ENCODE peak calls at places on chromosomes 5 and 9, in eight cellular contexts. Q is effector memory CD4-positive, alpha-beta T cell; R is GM13976; Z is Calu3; T is stimulated activated CD4-positive, alpha-beta T cell treated with anti-CD3 and anti-CD28 coated beads, Interleukin-12 subunit alpha, Interleukin-12 subunit beta, amount 100 ng/mL, for 48 hours; W is mesothelial cell of epicardium; P is fibroblast of the aortic adventitia; M is GM23338. Y is an unnamed sample.

GRCh38 chr5:23419115-23419514 is 88.3 kb upstream of the PRDM9 start:
- DNase-seq in Q (no peak), R (no peak), Z (no peak), T (no peak), W (no peak), P (no peak), M (peak; percentile 57), Y (peak; percentile 8)

GRCh38 chr5:34691326-34691725 is 35.2 kb downstream of the RAI14 start:
- DNase-seq in Q (no peak), R (no peak), Z (no peak), T (no peak), W (no peak), P (peak; percentile 82), M (no peak), Y (no peak)

GRCh38 chr9:127780126-127780885 is 1.8 kb upstream of the SH2D3C start:
- DNase-seq in Q (no peak), R (no peak), Z (no peak), T (no peak), W (no peak), P (no peak), M (no peak), Y (peak; percentile 56)

GRCh38 chr5:95439801-95440493 is 48.8 kb downstream of the FAM81B start:
- DNase-seq in Q (no peak), R (no peak), Z (no peak), T (no peak), W (no peak), P (no peak), M (peak; percentile 56), Y (no peak)

GRCh38 chr9:70043689-70044449 is at the start of gene MAMDC2:
- DNase-seq in Q (no peak), R (no peak), Z (peak; percentile 14), T (no peak), W (peak; percentile 31), P (peak; percentile 23), M (peak; percentile 73), Y (peak; percentile 82)

GRCh38 chr5:68026092-68026910 is 189.3 kb upstream of the PIK3R1 start:
- DNase-seq in Q (no peak), R (no peak), Z (no peak), T (no peak), W (no peak), P (no peak), M (peak; percentile 14), Y (no peak)

GRCh38 chr5:179825655-179826182 is 5.0 kb downstream of the SQSTM1 start:
- DNase-seq in Q (no peak), R (no peak), Z (no peak), T (no peak), W (no peak), P (peak; percentile 36), M (no peak), Y (peak; percentile 44)

GRCh38 chr5:83856898-83857297 is 136.2 kb upstream of the HAPLN1 start:
- DNase-seq in Q (no peak), R (no peak), Z (no peak), T (no peak), W (no peak), P (peak; percentile 41), M (no peak), Y (no peak)

GRCh38 chr9:73411494-73411893 is 259.8 kb downstream of the ANXA1 start:
- DNase-seq in Q (no peak), R (no peak), Z (no peak), T (no peak), W (no peak), P (no peak), M (peak; percentile 7), Y (no peak)

GRCh38 chr5:131386124-131386523 is 122.3 kb downstream of the CDC42SE2 start:
- DNase-seq in Q (no peak), R (no peak), Z (no peak), T (no peak), W (no peak), P (no peak), M (no peak), Y (no peak)

GRCh38 chr9:33044677-33045282 is 19.7 kb downstream of the DNAJA1 start:
- DNase-seq in Q (no peak), R (no peak), Z (peak; percentile 41), T (no peak), W (no peak), P (no peak), M (peak; percentile 81), Y (peak; percentile 79)

GRCh38 chr9:214488-215448 is at the start of gene DOCK8:
- DNase-seq in Q (peak; percentile 7), R (peak; percentile 86), Z (peak; percentile 64), T (peak; percentile 8), W (peak; percentile 49), P (no peak), M (peak; percentile 87), Y (peak; percentile 88)

GRCh38 chr9:135819905-135820304 is 87.4 kb downstream of the CAMSAP1 start:
- DNase-seq in Q (no peak), R (no peak), Z (no peak), T (no peak), W (no peak), P (no peak), M (peak; percentile 59), Y (peak; percentile 81)

GRCh38 chr5:56985941-56986630 is 34.2 kb upstream of the MIER3 start:
- DNase-seq in Q (no peak), R (no peak), Z (no peak), T (no peak), W (no peak), P (no peak), M (no peak), Y (no peak)

GRCh38 chr5:150642567-150642927 is 2.1 kb downstream of the SYNPO start:
- DNase-seq in Q (no peak), R (no peak), Z (peak; percentile 67), T (no peak), W (peak; percentile 49), P (peak; percentile 92), M (no peak), Y (no peak)

Y was measured in H7.